ENCODE peak calls at places on chromosomes 12 and 14, in seven cellular contexts. F, U, P, J, Z, E and D are unnamed samples.

GRCh38 chr12:53735-54095 is 12.9 kb upstream of the IQSEC3 start:
- DNase-seq in F (no peak), U (no peak), P (no peak), J (no peak), Z (no peak), E (no peak), D (no peak)

GRCh38 chr12:9651265-9651729 is 18.2 kb upstream of the CLEC2D start:
- DNase-seq in F (no peak), U (peak), P (no peak), J (no peak), Z (peak), E (no peak), D (no peak)

GRCh38 chr12:75683220-75683619 is 171.8 kb upstream of the KRR1 start:
- DNase-seq in F (no peak), U (no peak), P (no peak), J (no peak), Z (no peak), E (no peak), D (no peak)

GRCh38 chr12:53869500-53869899 is 69.1 kb upstream of the HOXC13 start:
- DNase-seq in F (no peak), U (peak), P (no peak), J (no peak), Z (no peak), E (no peak), D (no peak)

GRCh38 chr12:26786491-26787124 is 46.4 kb downstream of the ITPR2 start:
- DNase-seq in F (no peak), U (no peak), P (no peak), J (peak), Z (no peak), E (no peak), D (no peak)

GRCh38 chr14:35402323-35403084 is 2.0 kb downstream of the NFKBIA start:
- DNase-seq in F (no peak), U (no peak), P (no peak), J (peak), Z (peak), E (no peak), D (no peak)

GRCh38 chr12:41801261-41801660 is 343.4 kb downstream of the GXYLT1 start:
- DNase-seq in F (no peak), U (no peak), P (no peak), J (no peak), Z (no peak), E (no peak), D (no peak)

GRCh38 chr14:68027276-68027675 is 207.7 kb downstream of the RAD51B start:
- DNase-seq in F (no peak), U (peak), P (no peak), J (no peak), Z (no peak), E (no peak), D (no peak)

GRCh38 chr12:105539735-105540134 is 209.2 kb downstream of the C12orf75 start:
- DNase-seq in F (no peak), U (no peak), P (no peak), J (no peak), Z (no peak), E (no peak), D (no peak)

GRCh38 chr14:99544971-99545370 is 59.0 kb downstream of the CCDC85C start:
- DNase-seq in F (no peak), U (no peak), P (no peak), J (no peak), Z (no peak), E (no peak), D (no peak)

GRCh38 chr12:112020947-112021457 is 7.8 kb downstream of the ERP29 start:
- DNase-seq in F (no peak), U (no peak), P (no peak), J (no peak), Z (no peak), E (no peak), D (no peak)

GRCh38 chr14:22052795-22053194 is 379.2 kb upstream of the OR4E1 start:
- DNase-seq in F (no peak), U (peak), P (no peak), J (no peak), Z (no peak), E (no peak), D (no peak)

GRCh38 chr14:90609376-90609775 is 206.9 kb downstream of the TTC7B start:
- DNase-seq in F (no peak), U (no peak), P (no peak), J (no peak), Z (no peak), E (no peak), D (no peak)

GRCh38 chr14:98947911-98948595 is 323.9 kb downstream of the BCL11B start:
- DNase-seq in F (no peak), U (no peak), P (no peak), J (no peak), Z (no peak), E (no peak), D (no peak)

GRCh38 chr12:40614923-40615322 is 77.3 kb upstream of the CNTN1 start:
- DNase-seq in F (no peak), U (no peak), P (no peak), J (no peak), Z (no peak), E (no peak), D (no peak)

GRCh38 chr12:109191621-109192250 is 75.3 kb downstream of the ACACB start:
- DNase-seq in F (no peak), U (peak), P (no peak), J (no peak), Z (no peak), E (no peak), D (no peak)

GRCh38 chr12:29241821-29242591 is 92.9 kb downstream of the FAR2 start:
- DNase-seq in F (no peak), U (peak), P (no peak), J (peak), Z (no peak), E (no peak), D (no peak)

GRCh38 chr12:132366341-132366861 is 37.0 kb upstream of the GALNT9 start:
- DNase-seq in F (no peak), U (no peak), P (peak), J (peak), Z (no peak), E (no peak), D (peak)

GRCh38 chr14:98953544-98954346 is 318.3 kb downstream of the BCL11B start:
- DNase-seq in F (no peak), U (no peak), P (peak), J (no peak), Z (no peak), E (peak), D (no peak)

GRCh38 chr12:132288516-132289188 is 40.7 kb downstream of the GALNT9 start:
- DNase-seq in F (peak), U (no peak), P (no peak), J (peak), Z (no peak), E (no peak), D (peak)

GRCh38 chr14:68664225-68664681 is 128.6 kb downstream of the ZFP36L1 start:
- DNase-seq in F (no peak), U (no peak), P (no peak), J (no peak), Z (no peak), E (peak), D (no peak)

GRCh38 chr12:7152818-7153217 is 22.6 kb downstream of the CLSTN3 start:
- DNase-seq in F (no peak), U (no peak), P (no peak), J (no peak), Z (no peak), E (no peak), D (no peak)

GRCh38 chr14:82080319-82080718 is 546.7 kb upstream of the SEL1L start:
- DNase-seq in F (no peak), U (no peak), P (no peak), J (no peak), Z (no peak), E (no peak), D (no peak)

GRCh38 chr14:22836301-22837058 is at the start of gene MMP14:
- DNase-seq in F (peak), U (peak), P (no peak), J (peak), Z (no peak), E (peak), D (no peak)

GRCh38 chr14:105018414-105018813 is 2.5 kb downstream of the CDCA4 start:
- DNase-seq in F (no peak), U (no peak), P (no peak), J (peak), Z (no peak), E (no peak), D (no peak)

GRCh38 chr14:100680439-100681051 is 46.1 kb upstream of the DLK1 start:
- DNase-seq in F (no peak), U (no peak), P (no peak), J (no peak), Z (no peak), E (peak), D (no peak)

GRCh38 chr12:98698603-98699463 is 53.7 kb downstream of the APAF1 start:
- DNase-seq in F (no peak), U (peak), P (no peak), J (peak), Z (no peak), E (peak), D (peak)

GRCh38 chr12:47348206-47348605 is 268.4 kb upstream of the AMIGO2 start:
- DNase-seq in F (no peak), U (no peak), P (no peak), J (no peak), Z (no peak), E (no peak), D (no peak)

GRCh38 chr12:105329926-105330282 is 587 bp upstream of the C12orf75 start:
- DNase-seq in F (no peak), U (no peak), P (no peak), J (no peak), Z (no peak), E (no peak), D (no peak)

GRCh38 chr12:54431911-54432814 is 13.1 kb upstream of the ITGA5 start:
- DNase-seq in F (no peak), U (peak), P (no peak), J (peak), Z (no peak), E (peak), D (no peak)

GRCh38 chr14:60014402-60014801 is 77.3 kb upstream of the PCNX4 start:
- DNase-seq in F (no peak), U (no peak), P (no peak), J (no peak), Z (no peak), E (no peak), D (no peak)

GRCh38 chr14:105849933-105850626 is 323.7 kb downstream of the TMEM121 start:
- DNase-seq in F (no peak), U (no peak), P (no peak), J (no peak), Z (no peak), E (no peak), D (no peak)

GRCh38 chr12:32548691-32549412 is 130.2 kb upstream of the DNM1L start:
- DNase-seq in F (no peak), U (no peak), P (no peak), J (no peak), Z (no peak), E (peak), D (no peak)

GRCh38 chr14:53167602-53168328 is 14.6 kb upstream of the DDHD1 start:
- DNase-seq in F (no peak), U (no peak), P (no peak), J (no peak), Z (no peak), E (no peak), D (no peak)

GRCh38 chr14:74882103-74882920 is 596 bp downstream of the DLST start:
- DNase-seq in F (peak), U (peak), P (no peak), J (peak), Z (peak), E (no peak), D (no peak)

GRCh38 chr14:104746071-104746545 is 6.8 kb upstream of the SIVA1 start:
- DNase-seq in F (no peak), U (no peak), P (no peak), J (peak), Z (no peak), E (no peak), D (no peak)

GRCh38 chr12:24244801-24245200 is 295.3 kb upstream of the SOX5 start:
- DNase-seq in F (no peak), U (peak), P (no peak), J (no peak), Z (no peak), E (no peak), D (no peak)

GRCh38 chr12:62660763-62661162 is 194.1 kb downstream of the MON2 start:
- DNase-seq in F (no peak), U (peak), P (no peak), J (no peak), Z (no peak), E (no peak), D (no peak)

GRCh38 chr12:71439362-71439612 is 311 bp upstream of the LGR5 start:
- DNase-seq in F (no peak), U (no peak), P (no peak), J (no peak), Z (no peak), E (no peak), D (no peak)

GRCh38 chr12:71440393-71441349 is 1.1 kb downstream of the LGR5 start:
- DNase-seq in F (no peak), U (no peak), P (no peak), J (no peak), Z (no peak), E (no peak), D (peak)

GRCh38 chr12:71439613-71440392 is at the start of gene LGR5:
- DNase-seq in F (no peak), U (peak), P (no peak), J (peak), Z (no peak), E (peak), D (peak)

GRCh38 chr12:71436696-71437095 is 2.9 kb upstream of the LGR5 start:
- DNase-seq in F (no peak), U (no peak), P (no peak), J (no peak), Z (no peak), E (no peak), D (no peak)

DNA sequence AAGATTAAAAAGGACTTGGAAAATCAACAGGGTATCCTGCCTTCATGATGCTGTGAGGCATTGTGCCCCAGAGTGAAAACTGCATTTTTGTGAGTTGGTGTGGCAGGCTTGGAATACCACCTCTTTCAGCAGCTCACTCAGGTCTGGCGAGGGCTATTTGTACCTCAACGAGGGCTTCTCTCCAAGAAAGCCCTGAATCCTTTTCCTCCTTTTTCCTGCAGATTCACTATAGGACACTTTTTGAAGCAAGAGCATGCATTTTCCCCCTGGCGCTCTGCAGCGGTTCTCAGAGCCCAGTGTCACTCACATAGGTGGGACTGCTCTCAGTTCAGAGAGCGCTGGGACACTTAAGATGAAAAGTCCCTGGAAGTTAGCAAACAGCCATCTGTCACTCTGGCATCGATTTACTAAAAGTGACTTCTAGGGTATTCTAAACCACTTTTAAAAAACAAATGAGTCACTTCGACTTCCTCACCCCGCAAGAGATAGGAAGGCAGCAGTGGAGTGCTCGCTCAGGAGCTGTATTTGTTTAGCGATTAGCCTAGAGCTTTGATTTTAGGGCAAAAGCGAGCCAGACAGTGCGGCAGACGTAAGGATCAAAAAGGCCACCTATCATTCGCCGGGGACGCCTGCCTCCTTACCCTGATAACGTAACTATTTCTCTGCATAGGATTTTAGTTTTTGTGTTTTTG is 782 bp upstream of the LGR5 start:
- DNase-seq in F (no peak), U (peak), P (no peak), J (no peak), Z (no peak), E (no peak), D (no peak)
- H3K4me3 ChIP-seq in F (peak), U (peak), P (peak), J (peak), Z (no peak), E (peak), D (peak)

GRCh38 chr14:38255673-38256357 is at the start of gene CLEC14A:
- DNase-seq in F (peak), U (no peak), P (peak), J (peak), Z (peak), E (no peak), D (no peak)

GRCh38 chr14:38255408-38255672 is 553 bp downstream of the CLEC14A start:
- DNase-seq in F (peak), U (no peak), P (no peak), J (no peak), Z (peak), E (no peak), D (no peak)

GRCh38 chr14:38254565-38255407 is 1.1 kb downstream of the CLEC14A start:
- DNase-seq in F (no peak), U (no peak), P (no peak), J (peak), Z (no peak), E (no peak), D (peak)

GRCh38 chr14:38257500-38257899 is 1.6 kb upstream of the CLEC14A start:
- DNase-seq in F (no peak), U (peak), P (no peak), J (no peak), Z (no peak), E (no peak), D (no peak)

DNA sequence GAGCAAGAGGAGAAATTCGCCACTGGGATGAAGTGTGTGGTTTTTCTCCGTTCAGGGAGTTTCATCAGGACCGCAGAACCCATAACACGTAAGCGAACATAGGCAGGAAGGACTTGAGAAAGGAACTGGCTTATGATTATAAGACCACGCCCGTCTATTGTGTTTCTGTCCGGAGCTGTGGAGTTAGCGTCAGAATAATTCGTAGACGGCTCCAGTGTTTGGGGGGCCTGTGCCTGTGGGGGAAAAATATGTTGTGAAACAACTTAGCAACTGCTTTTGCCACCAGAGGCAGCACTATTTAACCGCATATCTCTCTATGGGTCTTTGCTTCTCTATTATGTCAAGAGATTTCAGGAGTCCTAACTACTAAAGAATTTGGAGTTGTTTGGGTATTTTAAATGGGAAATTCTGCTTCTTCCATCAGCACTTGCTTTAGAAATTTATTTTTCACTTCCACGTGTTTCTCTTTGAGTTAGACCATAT is 506 bp upstream of the CLEC14A start:
- DNase-seq in F (no peak), U (no peak), P (no peak), J (no peak), Z (peak), E (no peak), D (no peak)
- H3K4me3 ChIP-seq in F (peak), U (no peak), P (peak), J (peak), Z (no peak), E (no peak), D (peak)

GRCh38 chr12:96720363-96720705 is 186.7 kb upstream of the NEDD1 start:
- DNase-seq in F (no peak), U (peak), P (no peak), J (peak), Z (peak), E (no peak), D (no peak)
- H3K4me3 ChIP-seq in F (peak), U (peak), P (peak), J (peak), Z (peak), E (peak), D (peak)

GRCh38 chr14:20578325-20578724 is 9.5 kb downstream of the RNASE11 start:
- DNase-seq in F (no peak), U (no peak), P (no peak), J (no peak), Z (no peak), E (no peak), D (no peak)
- H3K4me3 ChIP-seq in F (no peak), U (no peak), P (no peak), J (no peak), Z (no peak), E (no peak), D (no peak)

GRCh38 chr12:124147579-124147978 is 147.3 kb upstream of the RFLNA start:
- DNase-seq in F (no peak), U (no peak), P (no peak), J (no peak), Z (no peak), E (no peak), D (no peak)
- H3K4me3 ChIP-seq in F (no peak), U (no peak), P (no peak), J (no peak), Z (no peak), E (no peak), D (no peak)

GRCh38 chr12:51632598-51632997 is 41.6 kb downstream of the SCN8A start:
- DNase-seq in F (no peak), U (peak), P (no peak), J (no peak), Z (no peak), E (no peak), D (no peak)
- H3K4me3 ChIP-seq in F (no peak), U (no peak), P (no peak), J (no peak), Z (no peak), E (no peak), D (no peak)

GRCh38 chr14:73741386-73741875 is 27.2 kb upstream of the PNMA1 start:
- DNase-seq in F (peak), U (peak), P (no peak), J (peak), Z (peak), E (peak), D (peak)
- H3K4me3 ChIP-seq in F (peak), U (peak), P (peak), J (peak), Z (peak), E (peak), D (peak)

GRCh38 chr12:52630609-52631200 is 12.3 kb upstream of the KRT73 start:
- DNase-seq in F (no peak), U (no peak), P (no peak), J (no peak), Z (no peak), E (no peak), D (no peak)
- H3K4me3 ChIP-seq in F (no peak), U (no peak), P (no peak), J (no peak), Z (peak), E (no peak), D (no peak)

GRCh38 chr12:55703976-55704761 is 3.5 kb downstream of the ITGA7 start:
- DNase-seq in F (no peak), U (no peak), P (no peak), J (peak), Z (no peak), E (no peak), D (no peak)
- H3K4me3 ChIP-seq in F (no peak), U (no peak), P (no peak), J (peak), Z (no peak), E (no peak), D (peak)

GRCh38 chr12:12684375-12685106 is 11.4 kb downstream of the GPR19 start:
- DNase-seq in F (no peak), U (peak), P (no peak), J (no peak), Z (no peak), E (no peak), D (peak)

GRCh38 chr12:12683298-12683697 is 12.7 kb downstream of the GPR19 start:
- DNase-seq in F (no peak), U (no peak), P (no peak), J (no peak), Z (no peak), E (no peak), D (no peak)

GRCh38 chr12:12685305-12685704 is 10.7 kb downstream of the GPR19 start:
- DNase-seq in F (no peak), U (no peak), P (no peak), J (no peak), Z (no peak), E (no peak), D (peak)

GRCh38 chr12:12682284-12682683 is 13.7 kb downstream of the GPR19 start:
- DNase-seq in F (no peak), U (no peak), P (no peak), J (no peak), Z (no peak), E (no peak), D (no peak)

DNA sequence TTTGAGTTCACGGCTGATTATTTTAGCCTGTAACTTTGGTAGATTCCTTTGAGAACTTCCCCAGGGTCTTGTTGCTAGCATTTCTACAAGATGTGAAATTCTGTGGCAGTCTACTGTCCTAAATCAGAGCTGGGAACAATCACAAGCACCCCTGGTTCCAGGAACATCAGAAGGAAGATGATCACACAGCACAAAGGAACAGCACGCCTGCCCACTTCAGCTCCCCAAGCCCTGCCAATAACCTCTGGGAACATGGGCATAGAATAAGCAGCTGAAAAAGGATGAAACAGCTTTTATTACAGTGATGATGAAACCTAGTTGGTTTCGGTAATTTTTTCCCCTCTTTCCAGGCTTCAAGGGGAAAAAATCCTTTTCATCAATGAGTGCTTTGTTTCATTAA is 12.3 kb downstream of the GPR19 start:
- DNase-seq in F (no peak), U (no peak), P (no peak), J (no peak), Z (no peak), E (no peak), D (no peak)
- H3K4me3 ChIP-seq in F (no peak), U (no peak), P (no peak), J (no peak), Z (no peak), E (no peak), D (peak)